ENCODE peak calls at places on chromosomes 1 and 21, in seven cellular contexts. One of them, this sample, is unnamed. For H3K4me1, the result is how much of the 10 kb centered on the place peaks cover.

GRCh38 chr21:37983336-37984095 is 67.3 kb upstream of the KCNJ6 start:
- DNase-seq in lung: no peak
- DNase-seq in HCT116: no peak
- DNase-seq in adipocyte: no peak
- DNase-seq in neural progenitor cell: no peak
- DNase-seq in testis: no peak
- DNase-seq in PC-3: peak
- DNase-seq in this sample: no peak

GRCh38 chr1:66981679-66982078 is 56.9 kb downstream of the MIER1 start:
- DNase-seq in lung: no peak
- DNase-seq in HCT116: no peak
- DNase-seq in testis: no peak
- DNase-seq in neural progenitor cell: no peak
- DNase-seq in PC-3: no peak
- DNase-seq in adipocyte: no peak
- DNase-seq in this sample: no peak

GRCh38 chr1:98991127-98992003 is 13.3 kb downstream of the PLPPR5 start:
- DNase-seq in adipocyte: peak
- DNase-seq in testis: no peak
- DNase-seq in lung: no peak
- DNase-seq in HCT116: peak
- DNase-seq in PC-3: peak
- DNase-seq in neural progenitor cell: peak
- DNase-seq in this sample: peak

GRCh38 chr1:107531065-107531908 is 390.4 kb downstream of the NTNG1 start:
- DNase-seq in testis: no peak
- DNase-seq in neural progenitor cell: no peak
- DNase-seq in HCT116: no peak
- DNase-seq in adipocyte: no peak
- DNase-seq in lung: no peak
- DNase-seq in PC-3: no peak
- DNase-seq in this sample: no peak

GRCh38 chr1:198700016-198700392 is 61.2 kb downstream of the PTPRC start:
- DNase-seq in adipocyte: no peak
- DNase-seq in PC-3: no peak
- DNase-seq in neural progenitor cell: no peak
- DNase-seq in testis: no peak
- DNase-seq in lung: no peak
- DNase-seq in HCT116: no peak
- DNase-seq in this sample: no peak

GRCh38 chr1:174875306-174875705 is 124.4 kb upstream of the CACYBP start:
- DNase-seq in neural progenitor cell: peak
- DNase-seq in HCT116: no peak
- DNase-seq in PC-3: peak
- DNase-seq in adipocyte: no peak
- DNase-seq in testis: no peak
- DNase-seq in lung: peak
- DNase-seq in this sample: no peak

GRCh38 chr21:26941436-26941835 is 25.5 kb downstream of the ADAMTS5 start:
- DNase-seq in lung: no peak
- DNase-seq in adipocyte: peak
- DNase-seq in PC-3: peak
- DNase-seq in testis: no peak
- DNase-seq in neural progenitor cell: no peak
- DNase-seq in HCT116: no peak
- DNase-seq in this sample: no peak

GRCh38 chr21:29938968-29939858 is 583 bp downstream of the GRIK1 start:
- DNase-seq in neural progenitor cell: peak
- DNase-seq in testis: peak
- DNase-seq in lung: no peak
- DNase-seq in adipocyte: peak
- DNase-seq in HCT116: no peak
- DNase-seq in PC-3: no peak
- DNase-seq in this sample: no peak

GRCh38 chr1:113978863-113979702 is at the start of gene OLFML3:
- DNase-seq in neural progenitor cell: peak
- DNase-seq in testis: peak
- DNase-seq in PC-3: peak
- DNase-seq in lung: peak
- DNase-seq in adipocyte: peak
- DNase-seq in HCT116: peak
- DNase-seq in this sample: peak

GRCh38 chr1:167270230-167270817 is 49.6 kb downstream of the POU2F1 start:
- DNase-seq in lung: no peak
- DNase-seq in adipocyte: no peak
- DNase-seq in HCT116: no peak
- DNase-seq in PC-3: no peak
- DNase-seq in testis: no peak
- DNase-seq in neural progenitor cell: no peak
- DNase-seq in this sample: no peak

GRCh38 chr1:221161571-221162041 is 282.4 kb downstream of the HLX start:
- DNase-seq in neural progenitor cell: no peak
- DNase-seq in testis: peak
- DNase-seq in lung: no peak
- DNase-seq in adipocyte: no peak
- DNase-seq in HCT116: no peak
- DNase-seq in PC-3: no peak
- DNase-seq in this sample: no peak

GRCh38 chr1:47781171-47781959 is 215.8 kb downstream of the TRABD2B start:
- DNase-seq in neural progenitor cell: no peak
- DNase-seq in adipocyte: no peak
- DNase-seq in lung: peak
- DNase-seq in testis: peak
- DNase-seq in HCT116: no peak
- DNase-seq in PC-3: no peak
- DNase-seq in this sample: no peak

GRCh38 chr1:172673761-172674160 is 14.9 kb downstream of the FASLG start:
- DNase-seq in HCT116: no peak
- DNase-seq in testis: no peak
- DNase-seq in adipocyte: no peak
- DNase-seq in neural progenitor cell: no peak
- DNase-seq in PC-3: peak
- DNase-seq in lung: no peak
- DNase-seq in this sample: no peak

GRCh38 chr21:46065215-46065992 is 32.5 kb upstream of the COL6A2 start:
- DNase-seq in adipocyte: peak
- DNase-seq in testis: peak
- DNase-seq in lung: peak
- DNase-seq in HCT116: no peak
- DNase-seq in neural progenitor cell: no peak
- DNase-seq in PC-3: peak
- DNase-seq in this sample: no peak

GRCh38 chr1:41357451-41358151 is 3.6 kb upstream of the FOXO6 start:
- DNase-seq in lung: no peak
- DNase-seq in PC-3: no peak
- DNase-seq in HCT116: no peak
- DNase-seq in neural progenitor cell: peak
- DNase-seq in testis: no peak
- DNase-seq in adipocyte: no peak
- DNase-seq in this sample: no peak
- H3K4me3 ChIP-seq in lung: no peak
- H3K4me3 ChIP-seq in PC-3: no peak
- H3K4me3 ChIP-seq in HCT116: no peak
- H3K4me3 ChIP-seq in neural progenitor cell: no peak
- H3K4me3 ChIP-seq in testis: no peak
- H3K4me3 ChIP-seq in adipocyte: no peak
- H3K4me3 ChIP-seq in this sample: no peak

GRCh38 chr1:234975941-234976871 is 152.4 kb downstream of the TOMM20 start:
- DNase-seq in adipocyte: no peak
- DNase-seq in PC-3: no peak
- DNase-seq in neural progenitor cell: no peak
- DNase-seq in HCT116: no peak
- DNase-seq in lung: no peak
- DNase-seq in testis: no peak
- DNase-seq in this sample: no peak
- H3K4me1 ChIP-seq in adipocyte: half or more
- H3K4me1 ChIP-seq in PC-3: half or more
- H3K4me1 ChIP-seq in neural progenitor cell: under half
- H3K4me1 ChIP-seq in HCT116: half or more
- H3K4me1 ChIP-seq in lung: under half
- H3K4me1 ChIP-seq in testis: under half
- H3K4me1 ChIP-seq in this sample: under half

GRCh38 chr1:223364685-223365382 is 858 bp upstream of the SUSD4 start:
- DNase-seq in HCT116: no peak
- DNase-seq in lung: no peak
- DNase-seq in PC-3: no peak
- DNase-seq in testis: peak
- DNase-seq in neural progenitor cell: peak
- DNase-seq in adipocyte: no peak
- DNase-seq in this sample: no peak
- H3K4me3 ChIP-seq in HCT116: no peak
- H3K4me3 ChIP-seq in lung: peak
- H3K4me3 ChIP-seq in PC-3: peak
- H3K4me3 ChIP-seq in testis: peak
- H3K4me3 ChIP-seq in neural progenitor cell: peak
- H3K4me3 ChIP-seq in adipocyte: no peak
- H3K4me3 ChIP-seq in this sample: peak

DNA sequence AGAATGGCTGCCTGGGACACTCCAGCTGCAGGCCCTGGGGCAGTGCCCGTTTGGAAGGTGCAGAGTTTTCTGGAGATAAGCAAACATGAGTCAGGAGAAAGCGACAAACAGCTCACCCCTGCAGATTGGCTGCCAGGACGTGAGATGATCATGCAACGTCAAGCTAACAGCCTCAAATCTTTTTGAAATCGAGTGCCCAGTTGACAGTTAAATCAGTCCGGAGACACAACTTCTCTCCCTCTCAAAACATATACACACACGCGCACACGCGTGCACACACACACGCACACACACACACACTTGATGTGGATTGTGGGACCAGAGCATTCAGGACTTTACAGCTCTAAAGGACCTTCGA is 49.4 kb downstream of the TENT5C start:
- DNase-seq in PC-3: peak
- DNase-seq in neural progenitor cell: no peak
- DNase-seq in testis: no peak
- DNase-seq in adipocyte: no peak
- DNase-seq in HCT116: no peak
- DNase-seq in lung: no peak
- DNase-seq in this sample: no peak
- H3K4me1 ChIP-seq in PC-3: under half
- H3K4me1 ChIP-seq in neural progenitor cell: under half
- H3K4me1 ChIP-seq in testis: under half
- H3K4me1 ChIP-seq in adipocyte: under half
- H3K4me1 ChIP-seq in HCT116: under half
- H3K4me1 ChIP-seq in lung: under half
- H3K4me1 ChIP-seq in this sample: under half

GRCh38 chr1:203765029-203765837 is at the start of gene LAX1:
- DNase-seq in HCT116: no peak
- DNase-seq in testis: no peak
- DNase-seq in PC-3: no peak
- DNase-seq in lung: no peak
- DNase-seq in neural progenitor cell: no peak
- DNase-seq in adipocyte: no peak
- DNase-seq in this sample: no peak
- H3K4me3 ChIP-seq in HCT116: no peak
- H3K4me3 ChIP-seq in testis: no peak
- H3K4me3 ChIP-seq in PC-3: no peak
- H3K4me3 ChIP-seq in lung: no peak
- H3K4me3 ChIP-seq in neural progenitor cell: no peak
- H3K4me3 ChIP-seq in adipocyte: no peak
- H3K4me3 ChIP-seq in this sample: no peak

DNA sequence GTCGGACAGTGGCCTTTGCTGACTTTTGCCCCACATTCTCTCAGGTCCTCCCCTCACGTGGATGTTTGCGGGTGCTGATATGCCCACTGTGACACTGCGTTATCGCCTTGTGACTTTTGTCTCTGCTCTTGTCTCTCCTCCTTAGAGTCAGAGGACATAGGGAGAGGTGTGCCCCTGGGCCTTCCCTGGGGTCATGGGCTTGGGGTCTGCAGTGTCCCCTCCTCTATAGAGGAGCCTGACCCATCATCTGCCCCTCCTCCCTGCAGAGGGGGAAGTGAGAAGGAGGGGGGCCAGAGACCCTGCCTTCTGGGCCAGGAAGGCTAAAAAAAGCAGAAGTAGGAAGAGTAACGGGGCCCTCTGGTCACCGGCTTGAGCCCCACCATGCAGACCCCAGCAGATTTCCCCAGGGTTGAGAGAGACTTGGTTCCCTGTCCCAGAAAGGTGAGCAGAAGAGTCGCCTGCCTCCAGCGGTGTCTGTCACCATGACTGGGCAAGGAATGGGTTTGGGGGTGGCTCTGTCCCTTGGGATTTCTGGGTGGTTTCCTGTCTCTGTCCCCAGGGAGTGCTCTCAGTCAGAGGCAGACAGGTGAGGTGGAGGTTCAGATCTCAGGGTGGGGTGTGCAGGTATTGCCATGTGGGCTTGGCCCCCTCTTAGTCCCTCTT is 13.4 kb downstream of the RPS6KA1 start:
- DNase-seq in HCT116: no peak
- DNase-seq in adipocyte: no peak
- DNase-seq in lung: no peak
- DNase-seq in PC-3: no peak
- DNase-seq in neural progenitor cell: no peak
- DNase-seq in testis: no peak
- DNase-seq in this sample: no peak
- H3K4me1 ChIP-seq in HCT116: under half
- H3K4me1 ChIP-seq in adipocyte: under half
- H3K4me1 ChIP-seq in lung: under half
- H3K4me1 ChIP-seq in PC-3: under half
- H3K4me1 ChIP-seq in neural progenitor cell: under half
- H3K4me1 ChIP-seq in testis: under half
- H3K4me1 ChIP-seq in this sample: under half

GRCh38 chr1:244779410-244779809 is 56.0 kb upstream of the COX20 start:
- DNase-seq in neural progenitor cell: no peak
- DNase-seq in PC-3: peak
- DNase-seq in testis: no peak
- DNase-seq in adipocyte: no peak
- DNase-seq in lung: no peak
- DNase-seq in HCT116: no peak
- DNase-seq in this sample: no peak
- H3K4me3 ChIP-seq in neural progenitor cell: no peak
- H3K4me3 ChIP-seq in PC-3: no peak
- H3K4me3 ChIP-seq in testis: no peak
- H3K4me3 ChIP-seq in adipocyte: no peak
- H3K4me3 ChIP-seq in lung: no peak
- H3K4me3 ChIP-seq in HCT116: no peak
- H3K4me3 ChIP-seq in this sample: no peak

GRCh38 chr1:232551281-232551835 is 78.6 kb downstream of the SIPA1L2 start:
- DNase-seq in PC-3: no peak
- DNase-seq in HCT116: no peak
- DNase-seq in lung: no peak
- DNase-seq in neural progenitor cell: no peak
- DNase-seq in testis: no peak
- DNase-seq in adipocyte: no peak
- DNase-seq in this sample: no peak

GRCh38 chr1:232554431-232554830 is 75.5 kb downstream of the SIPA1L2 start:
- DNase-seq in HCT116: no peak
- DNase-seq in neural progenitor cell: no peak
- DNase-seq in adipocyte: no peak
- DNase-seq in lung: no peak
- DNase-seq in testis: no peak
- DNase-seq in PC-3: no peak
- DNase-seq in this sample: no peak

GRCh38 chr1:232555581-232556189 is 74.2 kb downstream of the SIPA1L2 start:
- DNase-seq in PC-3: no peak
- DNase-seq in lung: no peak
- DNase-seq in neural progenitor cell: no peak
- DNase-seq in HCT116: no peak
- DNase-seq in testis: no peak
- DNase-seq in adipocyte: no peak
- DNase-seq in this sample: peak

GRCh38 chr1:232553809-232554208 is 76.1 kb downstream of the SIPA1L2 start:
- DNase-seq in PC-3: no peak
- DNase-seq in neural progenitor cell: no peak
- DNase-seq in HCT116: no peak
- DNase-seq in lung: no peak
- DNase-seq in testis: no peak
- DNase-seq in adipocyte: peak
- DNase-seq in this sample: no peak

GRCh38 chr1:232553050-232553754 is 76.7 kb downstream of the SIPA1L2 start:
- DNase-seq in HCT116: no peak
- DNase-seq in testis: peak
- DNase-seq in neural progenitor cell: no peak
- DNase-seq in adipocyte: peak
- DNase-seq in lung: peak
- DNase-seq in PC-3: no peak
- DNase-seq in this sample: no peak
- H3K4me1 ChIP-seq in HCT116: under half
- H3K4me1 ChIP-seq in testis: under half
- H3K4me1 ChIP-seq in neural progenitor cell: half or more
- H3K4me1 ChIP-seq in adipocyte: under half
- H3K4me1 ChIP-seq in lung: under half
- H3K4me1 ChIP-seq in PC-3: under half
- H3K4me1 ChIP-seq in this sample: under half

This sample was measured in HAP-1.